ENCODE peak calls at places on chromosomes 1 and 21, in nine cellular contexts. M is stimulated activated naive CD4-positive, alpha-beta T cell; D is NCI-H1930; U is iris pigment epithelial cell; S is left ventricle myocardium superior; O is NCI-H510A; E is HS-5; N is ovary; I is activated T-helper 1 cell treated with anti-CD3 and anti-CD28 coated beads, Interleukin-12 subunit alpha, Interleukin-12 subunit beta, Interleukin-2, Interleukin-4 antibody, amounts not matched to agents 30 ng/mL and 10 ng/mL and 1 ng/mL, durations not matched to agents 14 hours and 24 hours and 36 hours. C is an unnamed sample.

GRCh38 chr1:87968259-87968955 is 639.7 kb downstream of the LMO4 start:
- DNase-seq in U (peak), O (no peak), D (no peak), E (no peak), N (no peak), S (peak), M (no peak), I (no peak), C (no peak)

GRCh38 chr1:9792156-9793042 is 31.4 kb downstream of the CLSTN1 start:
- DNase-seq in S (no peak), U (no peak), I (no peak), O (peak), D (peak), M (no peak), N (peak), E (no peak), C (peak)

GRCh38 chr1:88552226-88552625 is 131.8 kb upstream of the PKN2 start:
- DNase-seq in D (no peak), M (no peak), S (no peak), O (no peak), U (no peak), N (no peak), I (no peak), E (no peak), C (no peak)

GRCh38 chr21:44718571-44718970 is 7.2 kb upstream of the TSPEAR start:
- DNase-seq in S (no peak), I (no peak), M (no peak), O (no peak), N (no peak), U (no peak), E (no peak), D (no peak), C (no peak)

GRCh38 chr21:44954281-44954771 is 14.5 kb downstream of the SLX9 start:
- DNase-seq in E (no peak), O (no peak), I (no peak), N (no peak), D (no peak), U (no peak), M (no peak), S (peak), C (no peak)

GRCh38 chr1:204408074-204408507 is 3.5 kb downstream of the PPP1R15B start:
- DNase-seq in U (peak), M (no peak), I (no peak), E (no peak), S (peak), O (no peak), N (peak), D (no peak), C (no peak)

GRCh38 chr1:56215086-56215485 is 364.3 kb downstream of the PLPP3 start:
- DNase-seq in E (no peak), S (no peak), I (no peak), O (no peak), N (no peak), U (no peak), M (no peak), D (no peak), C (no peak)

GRCh38 chr1:244371294-244372141 is 80.2 kb downstream of the ADSS2 start:
- DNase-seq in E (no peak), N (no peak), U (no peak), M (no peak), S (no peak), I (no peak), D (no peak), O (no peak), C (no peak)

GRCh38 chr1:170755791-170756190 is 91.9 kb downstream of the PRRX1 start:
- DNase-seq in S (no peak), D (no peak), E (no peak), N (no peak), O (no peak), M (no peak), U (no peak), I (no peak), C (no peak)

GRCh38 chr1:57897581-57897980 is 473.7 kb upstream of the DAB1 start:
- DNase-seq in I (no peak), U (no peak), E (no peak), O (no peak), S (no peak), N (no peak), D (no peak), M (no peak), C (no peak)

GRCh38 chr1:147822292-147822691 is 61.9 kb upstream of the GJA5 start:
- DNase-seq in U (no peak), E (no peak), O (no peak), N (no peak), I (no peak), M (no peak), S (no peak), D (no peak), C (no peak)

GRCh38 chr1:240831191-240831631 is 219.3 kb upstream of the GREM2 start:
- DNase-seq in M (no peak), I (no peak), E (peak), D (no peak), S (no peak), N (no peak), U (peak), O (no peak), C (peak)

GRCh38 chr21:32257952-32258785 is 20.7 kb downstream of the MIS18A start:
- DNase-seq in S (peak), O (peak), N (peak), D (peak), M (no peak), E (no peak), I (peak), U (peak), C (peak)

GRCh38 chr1:150221552-150221951 is 14.4 kb downstream of the ANP32E start:
- DNase-seq in E (no peak), N (no peak), U (peak), D (no peak), S (no peak), M (peak), O (no peak), I (no peak), C (peak)

GRCh38 chr1:164017239-164017638 is 541.7 kb upstream of the PBX1 start:
- DNase-seq in E (no peak), U (no peak), I (no peak), M (no peak), D (no peak), O (no peak), N (no peak), S (no peak), C (no peak)

GRCh38 chr1:108747128-108747827 is 804 bp downstream of the STXBP3 start:
- DNase-seq in U (peak), D (peak), O (peak), I (peak), S (peak), E (peak), M (no peak), N (peak), C (peak)

GRCh38 chr1:155060736-155061135 is 2.8 kb upstream of the EFNA4 start:
- DNase-seq in N (no peak), M (no peak), U (no peak), D (no peak), E (no peak), O (no peak), S (peak), I (no peak), C (no peak)

GRCh38 chr1:167152192-167152876 is 58.5 kb downstream of the STYXL2 start:
- DNase-seq in D (no peak), O (no peak), M (no peak), I (no peak), E (no peak), S (no peak), N (no peak), U (no peak), C (no peak)

GRCh38 chr1:200443860-200444259 is 34.0 kb upstream of the ZNF281 start:
- DNase-seq in I (no peak), N (no peak), D (no peak), S (no peak), O (no peak), M (no peak), E (no peak), U (no peak), C (no peak)

GRCh38 chr1:119547805-119548204 is 40.8 kb downstream of the HSD3B1 start:
- DNase-seq in I (no peak), E (no peak), D (no peak), M (no peak), U (no peak), O (no peak), N (no peak), S (no peak), C (no peak)

GRCh38 chr1:91751281-91751680 is 134.7 kb downstream of the TGFBR3 start:
- DNase-seq in I (no peak), D (no peak), U (peak), M (no peak), O (no peak), S (peak), N (no peak), E (no peak), C (peak)

C was measured in lung microvascular endothelial cell.